ENCODE peak calls at places on chromosomes 16 and 17, in four cellular contexts. Y is body of pancreas, C is nephron progenitor cell, P is endothelial cell. B is an unnamed sample.

GRCh38 chr16:76955629-76956028 is 235.4 kb upstream of the MON1B start:
- DNase-seq in Y (no peak), P (no peak), C (no peak), B (no peak)

GRCh38 chr16:55494994-55495421 is 13.9 kb upstream of the LPCAT2 start:
- DNase-seq in C (no peak), Y (peak; percentile 29), P (no peak), B (no peak)

GRCh38 chr16:11182381-11182780 is 73.6 kb downstream of the SOCS1 start:
- DNase-seq in C (no peak), Y (no peak), P (no peak), B (no peak)

GRCh38 chr16:80006175-80006895 is 405.8 kb upstream of the MAF start:
- DNase-seq in C (no peak), Y (no peak), P (no peak), B (no peak)

GRCh38 chr17:82794781-82795505 is 43.1 kb downstream of the TBCD start:
- DNase-seq in C (no peak), Y (no peak), P (no peak), B (no peak)

GRCh38 chr17:73232587-73233373 is 28.9 kb downstream of the CPSF4L start:
- DNase-seq in Y (peak; percentile 50), P (peak; percentile 60), C (peak; percentile 68), B (peak; percentile 74)

GRCh38 chr16:52439171-52439701 is 107.7 kb downstream of the TOX3 start:
- DNase-seq in C (no peak), Y (no peak), P (no peak), B (peak; percentile 34)

GRCh38 chr17:57294629-57295501 is 38.5 kb downstream of the MSI2 start:
- DNase-seq in Y (no peak), C (no peak), P (no peak), B (peak; percentile 42)

GRCh38 chr16:588639-588888 is 1.3 kb upstream of the RAB40C start:
- DNase-seq in C (peak; percentile 56), Y (peak; percentile 64), P (peak; percentile 41), B (peak; percentile 65)

GRCh38 chr16:3454093-3454492 is 10.6 kb downstream of the NAA60 start:
- DNase-seq in P (no peak), Y (no peak), C (no peak), B (no peak)

GRCh38 chr17:28704219-28704858 is 7.3 kb downstream of the PROCA1 start:
- DNase-seq in C (no peak), Y (no peak), P (no peak), B (no peak)

GRCh38 chr17:13619462-13619861 is 17.7 kb upstream of the HS3ST3A1 start:
- DNase-seq in Y (no peak), P (no peak), C (no peak), B (no peak)

GRCh38 chr17:77772461-77772897 is 186.0 kb upstream of the TNRC6C start:
- DNase-seq in P (peak; percentile 84), C (peak; percentile 65), Y (peak; percentile 41), B (peak; percentile 84)

GRCh38 chr16:3577302-3577752 is at the start of gene NLRC3:
- DNase-seq in C (no peak), P (no peak), Y (no peak), B (no peak)

GRCh38 chr17:17170346-17170976 is 35.7 kb downstream of the PLD6 start:
- DNase-seq in Y (no peak), C (no peak), P (no peak), B (no peak)

GRCh38 chr16:77433146-77433545 is 1.7 kb downstream of the ADAMTS18 start:
- DNase-seq in Y (no peak), C (no peak), P (no peak), B (no peak)

GRCh38 chr16:4346205-4346781 is 4.8 kb downstream of the PAM16 start:
- DNase-seq in C (no peak), Y (no peak), P (no peak), B (no peak)

GRCh38 chr16:57514371-57514770 is 22.0 kb downstream of the CCDC102A start:
- DNase-seq in C (no peak), Y (no peak), P (no peak), B (no peak)

GRCh38 chr16:89633064-89633631 is 19.7 kb downstream of the DPEP1 start:
- DNase-seq in Y (no peak), P (no peak), C (no peak), B (no peak)

GRCh38 chr16:74760007-74760767 is 14.4 kb downstream of the FA2H start:
- DNase-seq in Y (no peak), C (no peak), P (no peak), B (no peak)

GRCh38 chr16:89970011-89970410 is 21.5 kb downstream of the DEF8 start:
- DNase-seq in P (no peak), Y (no peak), C (no peak), B (no peak)

GRCh38 chr16:4323845-4324478 is 8.1 kb downstream of the GLIS2 start:
- DNase-seq in C (peak; percentile 70), P (peak; percentile 36), Y (no peak), B (peak; percentile 80)

GRCh38 chr16:12305081-12305596 is 328.6 kb downstream of the SNX29 start:
- DNase-seq in C (no peak), P (no peak), Y (no peak), B (no peak)

GRCh38 chr17:43368740-43369506 is 29.9 kb upstream of the ARL4D start:
- DNase-seq in C (peak; percentile 71), P (peak; percentile 73), Y (peak; percentile 85), B (peak; percentile 81)

GRCh38 chr17:20122236-20122879 is 113.2 kb downstream of the SPECC1 start:
- DNase-seq in Y (no peak), P (no peak), C (no peak), B (no peak)
- TF ChIP-seq CTCF in Y (no peak), P (no peak), C (no peak), B (no peak)

DNA sequence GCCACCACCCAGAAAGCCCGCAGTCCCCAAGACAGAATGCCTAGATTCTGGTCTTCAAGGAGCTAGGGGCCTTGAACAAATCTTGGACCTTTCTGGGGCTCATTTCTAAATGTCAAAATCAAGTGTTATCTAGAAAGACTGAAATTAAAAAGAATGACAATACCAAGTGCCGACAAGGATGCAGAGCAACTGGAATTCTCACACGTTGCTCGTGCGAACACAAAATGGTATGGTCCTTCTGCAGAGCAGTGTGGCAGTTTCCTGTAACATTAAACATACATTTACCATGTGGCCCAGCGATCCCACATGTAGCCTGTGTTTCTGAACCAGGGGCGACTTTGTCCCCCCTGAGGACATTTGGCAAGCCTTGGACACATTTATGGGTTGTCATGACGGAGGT is 137.9 kb downstream of the GAS7 start:
- DNase-seq in Y (no peak), C (no peak), P (no peak), B (no peak)
- TF ChIP-seq CTCF in Y (no peak), C (no peak), P (no peak), B (no peak)

GRCh38 chr17:80855196-80855967 is 136.3 kb upstream of the CHMP6 start:
- DNase-seq in P (no peak), Y (no peak), C (no peak), B (no peak)
- TF ChIP-seq CTCF in P (no peak), Y (no peak), C (no peak), B (no peak)

GRCh38 chr17:76279742-76280287 is 14.7 kb downstream of the UBALD2 start:
- DNase-seq in Y (no peak), C (no peak), P (no peak), B (no peak)
- TF ChIP-seq CTCF in Y (no peak), C (no peak), P (peak; percentile 61), B (peak; percentile 64)